ENCODE peak calls at places on chromosomes 16 and 17, in four cellular contexts. H is thoracic aorta, E is pancreas, Q is K562. D is an unnamed sample.

GRCh38 chr17:3529817-3530741 is 27.5 kb downstream of the TRPV3 start:
- DNase-seq in E (no peak), Q (no peak), H (no peak), D (no peak)

GRCh38 chr17:1470071-1470773 is 14.2 kb upstream of the CRK start:
- DNase-seq in Q (no peak), E (no peak), H (no peak), D (no peak)

GRCh38 chr16:48829361-48829760 is 219.4 kb upstream of the N4BP1 start:
- DNase-seq in E (no peak), H (no peak), Q (no peak), D (no peak)

GRCh38 chr17:43958953-43959352 is 5.2 kb upstream of the PYY start:
- DNase-seq in Q (no peak), H (no peak), E (no peak), D (no peak)

GRCh38 chr17:50661795-50662391 is 27.2 kb downstream of the ABCC3 start:
- DNase-seq in E (peak; percentile 69), H (peak; percentile 70), Q (peak; percentile 67), D (no peak)

GRCh38 chr17:30005709-30006320 is 64.4 kb downstream of the EFCAB5 start:
- DNase-seq in Q (no peak), H (no peak), E (no peak), D (no peak)

GRCh38 chr17:62706598-62707424 is 79.3 kb downstream of the MRC2 start:
- DNase-seq in E (no peak), H (no peak), Q (no peak), D (peak; percentile 42)

GRCh38 chr16:15854906-15855703 is 1.7 kb downstream of the MYH11 start:
- DNase-seq in E (no peak), Q (no peak), H (no peak), D (no peak)

GRCh38 chr17:41984454-41984853 is 17.9 kb downstream of the CNP start:
- DNase-seq in Q (no peak), H (no peak), E (no peak), D (no peak)

GRCh38 chr17:45924332-45924820 is 30.0 kb downstream of the MAPT start:
- DNase-seq in E (no peak), H (no peak), Q (no peak), D (no peak)

GRCh38 chr16:21001262-21001661 is 100.7 kb downstream of the LYRM1 start:
- DNase-seq in Q (peak; percentile 39), H (no peak), E (no peak), D (no peak)

GRCh38 chr16:80583466-80583865 is 42.7 kb downstream of the DYNLRB2 start:
- DNase-seq in H (no peak), Q (no peak), E (no peak), D (no peak)

GRCh38 chr16:47565454-47565853 is 104.3 kb downstream of the PHKB start:
- DNase-seq in E (peak; percentile 50), Q (no peak), H (peak; percentile 5), D (peak; percentile 55)

GRCh38 chr16:1310832-1311200 is 1.4 kb downstream of the UBE2I start:
- DNase-seq in E (no peak), Q (no peak), H (no peak), D (no peak)

GRCh38 chr16:1122031-1122765 is 26.2 kb upstream of the C1QTNF8 start:
- DNase-seq in Q (no peak), H (no peak), E (no peak), D (no peak)

GRCh38 chr17:7235693-7236665 is 1.7 kb upstream of the DVL2 start:
- DNase-seq in E (no peak), H (no peak), Q (no peak), D (no peak)

GRCh38 chr17:7237761-7238417 is 1.4 kb downstream of the PHF23 start:
- DNase-seq in H (no peak), E (peak; percentile 85), Q (peak; percentile 56), D (peak; percentile 92)

GRCh38 chr17:7238418-7239090 is 703 bp downstream of the PHF23 start:
- DNase-seq in Q (peak; percentile 38), H (no peak), E (peak; percentile 62), D (no peak)

GRCh38 chr17:7237266-7237760 is 1.9 kb downstream of the PHF23 start:
- DNase-seq in Q (no peak), H (no peak), E (no peak), D (no peak)

GRCh38 chr17:7236808-7237207 is 2.4 kb downstream of the PHF23 start:
- DNase-seq in E (no peak), H (no peak), Q (no peak), D (no peak)
- H3K27ac ChIP-seq in E (peak overlapping the region; percentile 67), H (no peak overlapping the region), Q (peak overlapping the region; percentile 94), D (no peak overlapping the region)

DNA sequence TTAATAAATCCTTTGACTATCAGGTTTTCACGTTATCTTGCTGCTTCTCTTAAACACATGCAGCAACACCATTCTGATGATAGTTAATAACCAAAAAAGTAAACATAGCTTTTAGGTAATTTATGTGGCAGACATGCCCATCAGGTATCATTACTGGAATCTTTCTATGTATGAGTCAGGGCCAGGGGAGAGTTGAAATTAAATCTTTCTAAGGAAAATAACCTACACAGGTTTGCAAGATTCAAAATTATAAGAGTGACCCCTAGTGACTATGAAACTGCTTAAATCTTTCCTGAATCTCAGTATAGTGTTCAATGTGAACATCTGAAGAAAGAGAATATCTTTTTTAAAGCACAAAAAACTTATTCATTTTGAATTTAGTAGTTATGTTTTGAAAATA is 666.6 kb downstream of the CDH11 start:
- DNase-seq in H (no peak), Q (no peak), E (no peak), D (no peak)
- TF ChIP-seq CTCF in H (no peak), Q (no peak), E (no peak), D (no peak)

GRCh38 chr16:56307534-56307873 is 116.2 kb downstream of the GNAO1 start:
- DNase-seq in Q (no peak), E (no peak), H (no peak), D (no peak)
- H3K27ac ChIP-seq in Q (no peak overlapping the region), E (no peak overlapping the region), H (no peak overlapping the region), D (no peak overlapping the region)

DNA sequence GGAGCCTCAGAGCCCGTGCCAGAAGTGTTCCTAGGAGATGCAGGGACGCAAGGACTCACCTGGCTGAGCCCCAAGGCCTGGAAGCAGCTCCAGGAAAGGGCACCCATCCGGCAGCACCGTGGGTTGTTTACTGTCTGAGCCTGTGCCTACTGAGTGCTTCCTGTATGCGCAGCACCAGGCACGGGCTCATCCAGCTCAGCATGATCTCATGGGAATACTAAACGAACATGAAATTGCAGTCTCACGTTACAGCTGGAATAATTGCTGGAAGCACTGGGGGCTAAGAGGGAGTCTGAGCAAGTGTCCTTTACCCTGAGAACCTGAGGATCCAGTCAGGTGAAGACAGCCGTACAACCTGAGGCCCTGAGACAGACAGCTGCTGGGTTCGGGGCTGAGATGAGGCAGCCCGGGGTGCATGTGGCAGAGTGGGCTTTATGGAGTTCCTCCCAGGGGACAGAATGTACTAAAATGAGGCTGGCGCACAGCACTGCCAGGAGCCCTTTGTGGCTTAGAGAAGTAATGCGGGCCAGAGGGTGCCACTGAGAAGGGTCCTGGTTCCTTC is 5.4 kb downstream of the CTRL start:
- DNase-seq in Q (no peak), E (peak; percentile 72), H (no peak), D (no peak)
- TF ChIP-seq CTCF in Q (no peak), E (no peak), H (peak; percentile 40), D (no peak)

DNA sequence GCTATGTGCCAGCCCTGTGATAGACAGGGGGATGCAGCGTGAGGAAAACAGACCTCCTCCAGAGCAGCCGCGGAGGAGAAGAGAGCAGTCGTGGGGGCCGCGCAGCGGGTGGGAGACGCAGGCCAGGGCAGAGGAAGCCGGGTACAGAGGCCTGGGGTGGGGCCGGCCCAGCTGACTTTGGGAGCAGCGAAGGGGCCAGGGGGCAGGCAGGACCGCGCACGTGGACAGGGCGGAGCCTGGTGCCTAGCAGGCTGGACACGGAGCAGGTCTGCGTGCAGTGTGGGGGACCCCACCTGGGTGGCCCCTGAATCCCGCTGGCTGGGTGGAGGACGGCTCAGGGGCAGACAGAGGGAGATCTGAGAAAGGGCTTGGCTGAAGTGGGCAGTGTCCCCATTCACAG is 46.2 kb downstream of the ZFPM1 start:
- DNase-seq in E (no peak), Q (peak; percentile 51), H (no peak), D (peak; percentile 68)
- H3K27ac ChIP-seq in E (peak overlapping the region; percentile 73), Q (peak overlapping the region; percentile 66), H (no peak overlapping the region), D (peak overlapping the region; percentile 42)

DNA sequence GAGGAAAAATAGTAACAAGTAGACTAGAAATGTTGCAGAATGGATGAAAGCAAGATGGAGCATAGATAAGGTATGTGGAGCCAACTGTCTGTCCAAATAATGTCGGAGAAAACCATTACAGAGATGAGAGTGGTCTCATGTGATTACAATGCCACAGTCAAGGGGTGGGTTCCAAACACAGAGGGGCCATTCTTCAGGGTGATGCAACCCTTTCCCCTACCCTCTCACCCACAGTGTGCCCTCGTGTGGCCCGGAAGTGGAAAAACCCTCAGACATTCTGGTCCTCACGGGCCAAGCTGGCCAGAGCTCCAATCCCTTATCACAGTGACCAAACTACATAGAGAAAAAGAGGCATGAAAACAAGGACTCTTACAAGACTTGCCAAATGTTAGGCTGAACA is 17.7 kb upstream of the HS3ST3A1 start:
- DNase-seq in Q (no peak), H (no peak), E (no peak), D (no peak)
- TF ChIP-seq CTCF in Q (no peak), H (no peak), E (no peak), D (no peak)

GRCh38 chr16:87954361-87954760 is 3.1 kb downstream of the BANP start:
- DNase-seq in E (no peak), H (no peak), Q (no peak), D (no peak)
- H3K27ac ChIP-seq in E (peak overlapping the region; percentile 12), H (peak overlapping the region; percentile 48), Q (no peak overlapping the region), D (peak overlapping the region; percentile 21)

GRCh38 chr17:18139498-18139897 is 30.9 kb downstream of the MYO15A start:
- DNase-seq in Q (no peak), E (no peak), H (no peak), D (peak; percentile 98)

GRCh38 chr17:18141210-18141803 is 32.8 kb downstream of the MYO15A start:
- DNase-seq in Q (no peak), H (no peak), E (no peak), D (no peak)

GRCh38 chr17:18139092-18139491 is 30.5 kb downstream of the MYO15A start:
- DNase-seq in Q (no peak), H (no peak), E (no peak), D (no peak)

GRCh38 chr17:18140648-18141047 is 32.1 kb downstream of the MYO15A start:
- DNase-seq in Q (no peak), H (no peak), E (no peak), D (no peak)

DNA sequence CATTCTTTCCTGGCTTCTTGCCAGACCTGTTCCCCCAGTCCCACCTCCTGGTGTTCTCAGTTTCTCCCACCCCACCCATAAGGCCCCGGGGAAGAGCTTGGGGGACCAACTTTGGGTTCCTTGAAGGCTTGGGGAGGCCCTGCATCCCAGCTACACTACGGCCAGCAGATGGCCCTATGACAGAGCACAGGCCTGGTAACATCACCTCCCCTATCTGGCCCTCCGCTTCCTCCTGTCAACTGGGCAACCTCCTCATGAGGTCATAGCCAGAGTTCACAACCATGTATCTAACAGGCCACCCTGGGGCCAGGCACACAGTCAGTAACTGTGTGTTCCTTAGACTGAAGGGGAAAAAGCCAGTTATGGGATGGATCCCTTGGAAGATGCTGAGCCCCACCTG is 31.4 kb downstream of the MYO15A start:
- DNase-seq in H (no peak), Q (peak; percentile 51), E (no peak), D (no peak)
- TF ChIP-seq CTCF in H (no peak), Q (peak; percentile 55), E (no peak), D (no peak)

DNA sequence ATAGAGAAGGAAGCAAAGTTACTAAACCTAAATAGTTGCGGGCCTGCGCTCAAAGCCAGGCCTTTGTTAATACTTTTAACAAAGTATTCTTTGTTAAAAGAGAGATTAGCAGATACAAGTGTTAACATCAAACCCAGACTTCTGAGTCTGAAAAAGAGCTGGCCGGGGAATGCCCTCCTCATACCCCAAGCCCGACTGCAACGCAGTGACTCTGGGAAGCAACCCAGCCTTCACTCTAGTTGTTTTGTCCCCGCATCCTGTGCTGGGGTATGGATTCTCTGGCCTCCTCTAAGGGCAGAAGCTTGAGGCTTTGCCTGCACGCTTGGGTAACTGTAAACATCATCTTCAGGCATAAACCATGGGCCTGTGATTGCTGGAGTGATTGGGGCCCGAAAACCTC is 48.3 kb downstream of the ADCY7 start:
- DNase-seq in E (no peak), Q (no peak), H (no peak), D (no peak)
- H3K27ac ChIP-seq in E (no peak overlapping the region), Q (no peak overlapping the region), H (no peak overlapping the region), D (no peak overlapping the region)

D was measured in right lobe of liver.